ENCODE peak calls at places on chromosomes 6 and 20, in nine cellular contexts. Q is kidney, X is PC-3, B is body of pancreas, J is stomach, M is right atrium auricular region, Z is cardiac muscle cell, T is Panc1, A is heart left ventricle. V is an unnamed sample. For H3K36me3, the result is how much of the 10 kb centered on the place peaks cover.

GRCh38 chr20:50729925-50730764 is 1.2 kb upstream of the PARD6B start:
- DNase-seq in T (no peak), A (no peak), J (no peak), M (peak), Q (no peak), B (peak), X (peak), Z (peak), V (peak)

GRCh38 chr6:169738972-169739529 is 12.3 kb downstream of the DYNLT2 start:
- DNase-seq in B (no peak), A (no peak), Q (no peak), Z (no peak), J (no peak), X (no peak), T (no peak), M (no peak), V (no peak)

GRCh38 chr6:39769012-39769411 is 23.2 kb upstream of the DAAM2 start:
- DNase-seq in Q (no peak), M (no peak), B (no peak), J (no peak), Z (no peak), A (no peak), X (no peak), T (no peak), V (no peak)

GRCh38 chr6:106847116-106847515 is 127.4 kb downstream of the CD24 start:
- DNase-seq in B (no peak), Q (no peak), M (no peak), A (no peak), T (no peak), X (no peak), Z (no peak), J (no peak), V (no peak)

GRCh38 chr6:109453594-109454482 is 1.7 kb downstream of the MICAL1 start:
- DNase-seq in Z (no peak), X (no peak), T (no peak), B (no peak), M (no peak), J (no peak), Q (peak), A (no peak), V (no peak)

GRCh38 chr6:96066376-96066775 is 50.6 kb downstream of the FUT9 start:
- DNase-seq in A (no peak), J (no peak), M (no peak), X (peak), Z (no peak), Q (no peak), T (no peak), B (no peak), V (no peak)

GRCh38 chr6:66814156-66814555 is 1107.1 kb upstream of the EYS start:
- DNase-seq in X (no peak), M (no peak), A (no peak), T (no peak), B (no peak), Z (no peak), J (no peak), Q (no peak), V (no peak)

GRCh38 chr6:98921038-98921437 is 26.7 kb downstream of the FBXL4 start:
- DNase-seq in Z (no peak), B (no peak), T (no peak), M (no peak), A (no peak), X (no peak), Q (no peak), J (no peak), V (no peak)

GRCh38 chr6:14373648-14374437 is 256.3 kb downstream of the CD83 start:
- DNase-seq in J (no peak), Q (no peak), X (peak), M (no peak), T (no peak), A (no peak), Z (no peak), B (no peak), V (no peak)

GRCh38 chr6:149028767-149029405 is 282.1 kb downstream of the UST start:
- DNase-seq in X (peak), Z (peak), T (peak), B (peak), Q (no peak), A (peak), J (peak), M (no peak), V (no peak)

GRCh38 chr6:56348578-56348977 is 101.2 kb upstream of the COL21A1 start:
- DNase-seq in M (no peak), Z (no peak), J (no peak), B (no peak), A (no peak), T (no peak), Q (no peak), X (peak), V (no peak)

GRCh38 chr6:89925826-89926225 is 31.6 kb downstream of the GJA10 start:
- DNase-seq in B (no peak), T (no peak), X (peak), Z (no peak), Q (no peak), A (no peak), M (no peak), J (no peak), V (no peak)

GRCh38 chr6:30703011-30703410 is 12.2 kb upstream of the NRM start:
- DNase-seq in B (no peak), A (no peak), Z (no peak), M (no peak), T (no peak), J (no peak), X (no peak), Q (peak), V (peak)

GRCh38 chr20:62117658-62118057 is 4.6 kb upstream of the LSM14B start:
- DNase-seq in Q (peak), J (peak), T (no peak), B (peak), A (peak), X (no peak), Z (peak), M (no peak), V (peak)

GRCh38 chr20:58852559-58853271 is at the start of gene GNAS:
- DNase-seq in Q (peak), T (no peak), J (no peak), A (peak), Z (peak), B (peak), X (peak), M (no peak), V (peak)

GRCh38 chr20:34190679-34191090 is 50.5 kb upstream of the ASIP start:
- DNase-seq in M (peak), B (peak), J (peak), A (peak), T (peak), Q (no peak), X (peak), Z (peak), V (peak)

GRCh38 chr20:14415492-14415891 is 78.1 kb upstream of the FLRT3 start:
- DNase-seq in Z (peak), M (no peak), B (no peak), X (peak), T (no peak), Q (no peak), A (no peak), J (no peak), V (no peak)

GRCh38 chr6:43945778-43946100 is 175.7 kb downstream of the VEGFA start:
- DNase-seq in A (no peak), X (no peak), Z (no peak), M (no peak), Q (no peak), T (no peak), B (no peak), J (no peak), V (no peak)

GRCh38 chr20:1832634-1833033 is 62.6 kb upstream of the SIRPA start:
- DNase-seq in B (no peak), X (no peak), A (no peak), Z (peak), M (no peak), T (no peak), J (no peak), Q (no peak), V (no peak)

GRCh38 chr6:74073896-74074295 is 377.9 kb downstream of the CD109 start:
- DNase-seq in J (no peak), B (no peak), A (no peak), Z (no peak), M (no peak), T (no peak), X (peak), Q (no peak), V (no peak)

GRCh38 chr6:56756219-56756789 is 113.6 kb upstream of the DST start:
- DNase-seq in Z (no peak), X (peak), M (no peak), T (no peak), J (peak), B (no peak), Q (no peak), A (no peak), V (no peak)

GRCh38 chr6:13250703-13251102 is 77.6 kb downstream of the TBC1D7 start:
- DNase-seq in X (no peak), Z (no peak), T (no peak), A (no peak), Q (no peak), J (no peak), M (no peak), B (no peak), V (no peak)

GRCh38 chr6:137791281-137792159 is 75.5 kb upstream of the TNFAIP3 start:
- DNase-seq in A (no peak), X (no peak), J (no peak), B (no peak), Z (no peak), M (no peak), T (no peak), Q (no peak), V (no peak)

GRCh38 chr20:56624786-56625681 is 4.1 kb upstream of the TFAP2C start:
- DNase-seq in M (no peak), A (no peak), T (no peak), B (no peak), Q (peak), J (no peak), X (no peak), Z (no peak), V (no peak)

GRCh38 chr6:15761045-15761502 is 98.2 kb upstream of the DTNBP1 start:
- DNase-seq in T (no peak), B (no peak), Q (no peak), J (no peak), X (no peak), M (no peak), Z (no peak), A (no peak), V (no peak)

GRCh38 chr6:25052181-25052580 is 116.4 kb upstream of the RIPOR2 start:
- DNase-seq in A (no peak), Q (no peak), T (no peak), B (no peak), M (no peak), X (peak), J (no peak), Z (no peak), V (no peak)

GRCh38 chr6:7705483-7705882 is 20.4 kb upstream of the BMP6 start:
- DNase-seq in Q (no peak), A (no peak), X (no peak), M (no peak), Z (no peak), J (no peak), B (no peak), T (no peak), V (no peak)

GRCh38 chr20:19583532-19584175 is 174.4 kb upstream of the RIN2 start:
- DNase-seq in X (peak), A (peak), Z (peak), J (peak), T (peak), B (peak), M (peak), Q (peak), V (peak)

GRCh38 chr6:133136177-133136896 is 104.8 kb upstream of the EYA4 start:
- DNase-seq in Z (no peak), T (no peak), Q (no peak), M (no peak), X (no peak), B (no peak), A (no peak), J (no peak), V (no peak)

GRCh38 chr20:32612831-32613595 is 27.9 kb upstream of the NOL4L start:
- DNase-seq in X (no peak), B (no peak), Z (no peak), T (no peak), J (no peak), M (no peak), Q (no peak), A (no peak), V (no peak)

GRCh38 chr6:73586416-73586974 is 65.7 kb upstream of the EEF1A1 start:
- DNase-seq in Q (no peak), B (peak), J (no peak), M (no peak), X (no peak), T (no peak), Z (no peak), A (no peak), V (no peak)

GRCh38 chr6:168264593-168265335 is 54.8 kb downstream of the DACT2 start:
- DNase-seq in X (no peak), J (no peak), M (no peak), B (no peak), Q (no peak), T (no peak), Z (no peak), A (no peak), V (no peak)

GRCh38 chr20:49028684-49029083 is 17.4 kb upstream of the CSE1L start:
- DNase-seq in Q (no peak), B (no peak), M (no peak), J (no peak), T (no peak), A (no peak), Z (peak), X (peak), V (no peak)

GRCh38 chr20:24978493-24978892 is 14.1 kb downstream of the APMAP start:
- DNase-seq in Z (no peak), X (no peak), A (no peak), B (no peak), Q (no peak), T (no peak), J (no peak), M (peak), V (no peak)

GRCh38 chr6:10690651-10691445 is 3.6 kb downstream of the C6orf52 start:
- DNase-seq in Q (no peak), Z (peak), J (no peak), A (no peak), X (no peak), B (no peak), T (no peak), M (no peak), V (no peak)

GRCh38 chr6:43383021-43383667 is 13.7 kb upstream of the ZNF318 start:
- DNase-seq in J (no peak), Q (no peak), A (no peak), M (no peak), Z (no peak), B (no peak), T (no peak), X (peak), V (no peak)

DNA sequence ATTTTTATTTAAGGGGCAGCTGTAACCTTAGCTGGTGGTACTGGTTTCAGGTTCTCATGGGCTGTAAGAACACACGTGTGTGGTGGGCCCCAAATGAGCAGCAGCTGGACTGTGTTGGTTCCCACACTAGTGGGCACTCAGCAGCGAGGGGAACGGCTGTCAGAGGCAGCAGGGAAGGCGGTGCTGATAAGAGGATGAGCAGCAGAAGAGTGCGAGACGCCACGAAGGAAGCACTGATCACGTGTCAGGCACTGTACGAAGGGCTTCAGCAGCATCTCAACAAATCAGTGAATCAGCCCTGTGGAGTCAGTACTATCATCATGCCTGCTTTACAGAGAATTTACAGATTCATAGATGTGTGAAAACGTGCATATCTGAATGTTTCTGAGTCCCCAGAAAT is 41.0 kb upstream of the EMILIN3 start:
- DNase-seq in Z (no peak), B (no peak), Q (no peak), J (no peak), A (no peak), T (no peak), X (no peak), M (no peak), V (no peak)
- H3K36me3 ChIP-seq in Z (half or more), B (under half), Q (under half), J (half or more), A (under half), T (under half), X (under half), M (half or more), V (under half)

DNA sequence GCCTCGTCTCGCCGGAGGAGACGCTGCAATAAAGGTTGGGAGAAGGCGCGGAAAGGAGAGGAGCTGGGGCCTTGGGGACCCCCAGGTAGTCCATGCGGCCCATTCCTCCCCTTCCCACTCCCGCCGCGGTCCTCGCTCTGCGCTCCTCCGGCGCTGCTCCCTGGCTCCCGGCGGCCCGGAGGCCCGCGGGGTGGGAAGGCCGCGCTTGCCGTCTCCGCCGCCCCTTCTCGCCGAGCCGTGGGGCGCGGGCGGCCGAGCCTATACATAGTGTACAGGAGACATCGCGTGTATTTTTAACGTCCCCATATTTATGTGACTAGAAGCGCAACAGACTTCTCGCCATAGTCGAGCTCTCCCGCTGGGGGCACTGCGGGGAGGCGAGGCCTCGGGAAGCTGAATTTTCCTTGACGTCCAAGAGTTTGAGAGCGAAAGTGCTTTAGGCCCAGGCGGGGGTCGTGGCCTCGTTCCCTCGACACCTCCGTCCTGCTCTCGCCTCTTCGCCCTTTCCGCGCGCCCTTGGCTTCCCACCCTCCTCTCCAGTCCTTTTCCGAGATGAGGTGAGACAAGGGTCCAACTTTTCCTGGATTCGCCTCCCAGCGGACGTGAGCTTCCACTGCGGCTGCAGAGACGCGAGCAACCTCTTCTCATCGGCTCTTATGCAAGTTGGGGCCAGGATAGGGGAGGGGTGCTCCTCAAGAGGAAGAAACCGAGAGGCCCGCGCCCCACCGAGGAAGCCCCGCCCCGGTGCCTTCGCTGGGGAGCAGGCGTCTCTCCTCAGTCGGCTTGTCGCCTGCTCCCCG is 29.0 kb downstream of the SLC12A5 start:
- DNase-seq in Z (peak), M (peak), A (peak), J (peak), B (peak), T (no peak), Q (no peak), X (no peak), V (peak)
- TF ChIP-seq CTCF in Z (peak), M (no peak), A (peak), J (peak), B (no peak), T (no peak), Q (no peak), X (no peak), V (no peak)

GRCh38 chr20:60001027-60001567 is 42.9 kb downstream of the CDH26 start:
- DNase-seq in Z (no peak), T (no peak), A (no peak), Q (peak), M (no peak), J (no peak), B (no peak), X (peak), V (no peak)

GRCh38 chr20:60007452-60007851 is 49.2 kb downstream of the CDH26 start:
- DNase-seq in B (no peak), Z (no peak), M (no peak), T (no peak), Q (no peak), X (no peak), A (no peak), J (no peak), V (no peak)

GRCh38 chr20:60000271-60001026 is 42.2 kb downstream of the CDH26 start:
- DNase-seq in T (no peak), Q (no peak), Z (no peak), M (no peak), J (no peak), A (no peak), B (no peak), X (peak), V (no peak)

GRCh38 chr20:60006261-60006660 is 48.0 kb downstream of the CDH26 start:
- DNase-seq in B (no peak), X (no peak), Z (no peak), T (no peak), J (no peak), M (no peak), Q (no peak), A (no peak), V (no peak)

GRCh38 chr20:60003776-60004175 is 45.6 kb downstream of the CDH26 start:
- DNase-seq in X (no peak), J (no peak), B (no peak), Q (no peak), A (no peak), T (no peak), M (no peak), Z (no peak), V (no peak)
- H3K4me3 ChIP-seq in X (no peak), J (no peak), B (no peak), Q (no peak), A (no peak), T (no peak), M (no peak), Z (no peak), V (no peak)

GRCh38 chr6:143501851-143502250 is 9.7 kb downstream of the FUCA2 start:
- DNase-seq in M (no peak), Z (no peak), X (no peak), T (no peak), Q (no peak), J (no peak), B (no peak), A (no peak), V (no peak)

GRCh38 chr6:143498428-143498827 is 13.1 kb downstream of the FUCA2 start:
- DNase-seq in B (no peak), J (no peak), Q (no peak), X (no peak), Z (no peak), T (no peak), A (no peak), M (no peak), V (no peak)

DNA sequence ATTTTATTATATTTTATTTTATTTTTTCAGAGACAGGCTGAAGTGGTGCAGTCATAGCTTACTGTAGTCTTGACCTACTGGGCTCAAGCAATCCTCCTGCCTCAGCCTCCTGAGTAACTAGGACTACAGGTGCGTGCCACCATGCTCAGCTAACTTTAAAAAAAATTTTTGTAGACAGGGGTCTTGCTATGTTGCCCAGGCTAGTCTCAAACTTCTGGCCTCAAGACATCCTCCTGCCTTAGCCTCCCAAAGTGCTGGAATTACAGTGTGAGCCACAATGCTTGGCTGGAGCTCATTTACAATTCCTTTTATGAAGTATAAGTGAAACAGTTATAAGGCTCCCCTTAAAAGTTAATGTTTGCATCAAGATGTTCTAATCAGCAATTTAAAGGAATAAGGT is 14.5 kb downstream of the FUCA2 start:
- DNase-seq in Z (no peak), T (no peak), A (no peak), B (no peak), X (no peak), J (no peak), Q (no peak), M (no peak), V (no peak)
- H3K36me3 ChIP-seq in Z (under half), T (under half), A (half or more), B (under half), X (under half), J (half or more), Q (under half), M (under half), V (under half)

DNA sequence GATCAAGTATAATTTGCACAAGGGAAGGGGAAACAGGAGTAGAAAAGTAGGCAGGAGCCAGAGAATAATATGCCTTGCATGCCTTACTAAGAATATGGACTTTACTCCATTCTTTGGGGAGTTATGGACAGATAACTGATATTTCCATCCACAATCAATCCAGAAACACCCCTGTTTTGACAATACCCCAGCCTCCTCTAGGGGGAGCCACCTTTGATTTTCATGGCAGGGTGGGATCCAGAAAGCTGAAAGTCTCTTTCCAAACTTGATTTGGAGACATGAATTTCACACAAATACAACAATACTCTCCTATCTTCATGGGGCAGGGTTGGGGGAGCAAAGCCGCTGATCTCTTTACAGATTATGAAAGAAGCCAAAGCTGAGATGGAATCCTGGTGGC is 404.1 kb downstream of the FOXA2 start:
- DNase-seq in X (no peak), B (no peak), Z (peak), T (no peak), Q (no peak), J (no peak), A (no peak), M (no peak), V (no peak)
- TF ChIP-seq CTCF in X (peak), B (no peak), Z (no peak), T (peak), Q (no peak), J (no peak), A (no peak), M (no peak), V (no peak)

GRCh38 chr6:37442416-37443218 is 9.6 kb downstream of the CMTR1 start:
- DNase-seq in Z (no peak), B (no peak), T (no peak), A (no peak), M (no peak), X (no peak), Q (no peak), J (no peak), V (no peak)
- H3K4me3 ChIP-seq in Z (no peak), B (no peak), T (no peak), A (peak), M (peak), X (no peak), Q (peak), J (peak), V (no peak)